ENCODE peak calls at places on chromosomes 16 and 17, in seven cellular contexts. B is left colon; Y is CD8-positive, alpha-beta memory T cell; I is mucosa of gallbladder; W is omental fat pad; C is activated CD8-positive, alpha-beta memory T cell treated with anti-CD3 and anti-CD28 coated beads for 4 hours; O is fibroblast of lung. L is an unnamed sample.

GRCh38 chr17:17508019-17508535 is 11.9 kb upstream of the RASD1 start:
- DNase-seq in B (no peak), Y (no peak), I (no peak), W (no peak), C (no peak), O (no peak), L (no peak)

GRCh38 chr16:592518-593306 is 2.8 kb downstream of the RAB40C start:
- DNase-seq in B (peak; percentile 64), Y (no peak), I (peak; percentile 58), W (no peak), C (no peak), O (peak; percentile 17), L (peak; percentile 75)

GRCh38 chr16:14193316-14193871 is 122.3 kb downstream of the MRTFB start:
- DNase-seq in B (no peak), Y (no peak), I (no peak), W (no peak), C (no peak), O (no peak), L (no peak)

GRCh38 chr16:29148867-29149272 is 164.0 kb downstream of the LAT start:
- DNase-seq in B (peak; percentile 46), Y (peak; percentile 88), I (peak; percentile 41), W (no peak), C (peak; percentile 42), O (no peak), L (no peak)

GRCh38 chr17:50165867-50166517 is at the start of gene SGCA:
- DNase-seq in B (no peak), Y (no peak), I (no peak), W (no peak), C (no peak), O (no peak), L (no peak)

GRCh38 chr16:71360378-71360777 is 1.9 kb downstream of the CALB2 start:
- DNase-seq in B (no peak), Y (no peak), I (peak; percentile 32), W (no peak), C (no peak), O (peak; percentile 82), L (no peak)

GRCh38 chr17:83062818-83063671 is 16.4 kb upstream of the METRNL start:
- DNase-seq in B (no peak), Y (peak; percentile 37), I (peak; percentile 9), W (peak; percentile 18), C (no peak), O (no peak), L (peak; percentile 41)

GRCh38 chr16:67349172-67349571 is 22.6 kb downstream of the LRRC36 start:
- DNase-seq in B (no peak), Y (no peak), I (no peak), W (no peak), C (no peak), O (peak; percentile 48), L (no peak)

GRCh38 chr16:4677390-4677789 is 16.0 kb upstream of the NUDT16L1 start:
- DNase-seq in B (no peak), Y (no peak), I (peak; percentile 57), W (no peak), C (no peak), O (no peak), L (no peak)

GRCh38 chr16:31001507-31002251 is 8.8 kb downstream of the STX1B start:
- DNase-seq in B (no peak), Y (no peak), I (no peak), W (no peak), C (no peak), O (no peak), L (no peak)

GRCh38 chr17:45825792-45826191 is 18.9 kb upstream of the SPPL2C start:
- DNase-seq in B (no peak), Y (no peak), I (no peak), W (no peak), C (no peak), O (no peak), L (no peak)

GRCh38 chr17:61361084-61361483 is 38.6 kb upstream of the TBX2 start:
- DNase-seq in B (no peak), Y (no peak), I (no peak), W (no peak), C (no peak), O (peak; percentile 92), L (no peak)

GRCh38 chr16:82506734-82507133 is 120.0 kb upstream of the CDH13 start:
- DNase-seq in B (no peak), Y (no peak), I (no peak), W (no peak), C (no peak), O (peak; percentile 29), L (no peak)

GRCh38 chr17:74757931-74758845 is 9.8 kb downstream of the NHERF1 start:
- DNase-seq in B (no peak), Y (no peak), I (peak; percentile 75), W (no peak), C (no peak), O (peak; percentile 62), L (no peak)

GRCh38 chr16:73058616-73059409 is 10.9 kb upstream of the ZFHX3 start:
- DNase-seq in B (no peak), Y (no peak), I (peak; percentile 41), W (no peak), C (no peak), O (peak; percentile 77), L (no peak)

GRCh38 chr16:58451945-58452401 is 48.0 kb upstream of the NDRG4 start:
- DNase-seq in B (no peak), Y (no peak), I (no peak), W (no peak), C (no peak), O (peak; percentile 5), L (no peak)

GRCh38 chr17:1977583-1978395 is 47.3 kb downstream of the RTN4RL1 start:
- DNase-seq in B (no peak), Y (no peak), I (no peak), W (no peak), C (no peak), O (no peak), L (no peak)

GRCh38 chr17:40949406-40949805 is 12.0 kb upstream of the KRT23 start:
- DNase-seq in B (no peak), Y (no peak), I (no peak), W (no peak), C (no peak), O (no peak), L (no peak)

GRCh38 chr16:3503513-3503912 is 2.7 kb downstream of the CLUAP1 start:
- DNase-seq in B (no peak), Y (peak; percentile 71), I (no peak), W (no peak), C (no peak), O (no peak), L (no peak)

GRCh38 chr17:13004336-13004735 is 13.5 kb downstream of the ELAC2 start:
- DNase-seq in B (no peak), Y (no peak), I (no peak), W (no peak), C (no peak), O (no peak), L (no peak)

GRCh38 chr17:17738901-17739300 is 57.6 kb downstream of the RAI1 start:
- DNase-seq in B (peak; percentile 53), Y (no peak), I (peak; percentile 45), W (peak; percentile 51), C (no peak), O (no peak), L (no peak)

GRCh38 chr16:952321-952720 is 18.5 kb downstream of the LMF1 start:
- DNase-seq in B (no peak), Y (peak; percentile 16), I (no peak), W (no peak), C (no peak), O (no peak), L (no peak)